ENCODE peak calls at places on chromosomes 13 and 19, in nine cellular contexts. O is mesendoderm, N is DND-41, Q is mammary epithelial cell, U is GM23248, K is neuronal stem cell, S is hepatocyte, I is IMR-90, P is neural progenitor cell. R is an unnamed sample. For H3K4me1, the result is how much of the 10 kb centered on the place peaks cover.

GRCh38 chr13:30857018-30857417 is 49.1 kb upstream of the MEDAG start:
- DNase-seq in S (no peak), P (no peak), K (no peak), N (no peak), Q (no peak), I (no peak), U (no peak), O (no peak), R (no peak)

GRCh38 chr19:38839816-38840582 is 8.4 kb upstream of the ECH1 start:
- DNase-seq in P (no peak), I (peak), N (no peak), S (no peak), Q (peak), U (peak), O (no peak), K (no peak), R (no peak)

GRCh38 chr13:51122868-51123267 is 11.8 kb upstream of the C13orf42 start:
- DNase-seq in Q (no peak), P (no peak), I (no peak), U (no peak), K (no peak), O (peak), N (peak), S (peak), R (peak)

GRCh38 chr13:59774511-59774911 is 389.2 kb downstream of the DIAPH3 start:
- DNase-seq in K (peak), O (peak), U (peak), P (peak), Q (peak), N (no peak), I (peak), S (peak), R (peak)

GRCh38 chr19:4415352-4415751 is 12.9 kb downstream of the CHAF1A start:
- DNase-seq in U (peak), P (peak), S (no peak), K (no peak), O (peak), I (no peak), Q (no peak), N (no peak), R (no peak)

GRCh38 chr19:46745521-46746280 is at the start of gene FKRP:
- DNase-seq in P (peak), O (no peak), K (no peak), N (peak), Q (no peak), U (peak), I (no peak), S (peak), R (no peak)

GRCh38 chr19:40416918-40417713 is 3.9 kb upstream of the PRX start:
- DNase-seq in I (peak), P (no peak), N (no peak), S (no peak), K (no peak), Q (peak), O (no peak), U (peak), R (no peak)

GRCh38 chr13:45219938-45220375 is 19.1 kb upstream of the KCTD4 start:
- DNase-seq in O (peak), N (no peak), S (no peak), U (peak), P (no peak), Q (peak), K (no peak), I (peak), R (peak)

GRCh38 chr19:48364564-48365363 is 597 bp downstream of the SYNGR4 start:
- DNase-seq in U (no peak), P (no peak), Q (no peak), S (no peak), I (no peak), N (no peak), O (no peak), K (no peak), R (no peak)

GRCh38 chr19:43148233-43148632 is 38.1 kb downstream of the PSG5 start:
- DNase-seq in P (no peak), U (peak), I (peak), K (no peak), S (no peak), Q (peak), O (no peak), N (no peak), R (peak)

GRCh38 chr13:60397693-60398437 is 845 bp downstream of the TDRD3 start:
- DNase-seq in I (peak), U (peak), O (peak), Q (peak), N (peak), S (peak), K (peak), P (peak), R (peak)

GRCh38 chr13:36819064-36819810 is at the start of gene RFXAP:
- DNase-seq in K (peak), O (peak), I (peak), N (peak), P (peak), S (peak), Q (peak), U (peak), R (peak)

GRCh38 chr19:23525265-23525862 is 130.1 kb upstream of the ZNF91 start:
- DNase-seq in U (no peak), Q (no peak), K (no peak), O (no peak), I (no peak), N (no peak), S (peak), P (no peak), R (no peak)

GRCh38 chr13:35722438-35723060 is 246.1 kb upstream of the MAB21L1 start:
- DNase-seq in O (no peak), N (no peak), U (no peak), K (no peak), I (peak), P (no peak), S (no peak), Q (no peak), R (no peak)

GRCh38 chr13:24225930-24226329 is 65.4 kb downstream of the SPATA13 start:
- DNase-seq in K (no peak), I (no peak), P (no peak), N (no peak), Q (no peak), O (peak), S (no peak), U (no peak), R (no peak)

GRCh38 chr13:51801631-51802099 is 2.3 kb downstream of the DHRS12 start:
- DNase-seq in K (peak), N (no peak), U (peak), S (no peak), I (no peak), O (peak), Q (peak), P (peak), R (no peak)

GRCh38 chr19:10720607-10721125 is 2.8 kb downstream of the DNM2 start:
- DNase-seq in I (no peak), N (no peak), K (no peak), P (no peak), U (no peak), O (no peak), S (no peak), Q (no peak), R (no peak)
- H3K4me1 ChIP-seq in I (under half), N (under half), K (under half), P (under half), U (under half), O (under half), S (under half), Q (under half), R (under half)

DNA sequence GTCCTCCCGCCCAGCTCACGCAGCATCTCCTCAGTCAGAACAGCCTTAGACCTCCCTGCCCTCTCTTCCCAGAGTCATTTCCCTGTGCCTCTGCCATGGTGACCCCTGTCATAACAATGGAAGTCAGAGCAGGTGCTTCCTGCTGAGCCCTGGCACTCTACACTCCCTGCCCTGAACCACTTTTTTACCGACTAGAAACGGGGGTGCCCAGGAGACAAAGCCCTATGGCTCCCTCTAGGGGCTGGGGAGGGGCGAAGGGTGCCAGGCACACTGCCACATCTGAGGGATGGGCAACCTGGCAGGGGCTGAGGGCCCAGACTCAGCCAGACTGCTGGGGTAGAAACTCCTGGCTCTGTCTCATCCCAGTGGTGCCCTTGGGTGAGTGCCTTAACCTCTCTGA is 16.4 kb downstream of the ZNF574 start:
- DNase-seq in Q (peak), I (no peak), K (no peak), P (no peak), O (peak), U (peak), N (peak), S (no peak), R (no peak)
- H3K4me2 ChIP-seq in Q (no peak), I (no peak), K (no peak), P (no peak), O (no peak), U (no peak), N (no peak), S (no peak), R (no peak)

GRCh38 chr13:73064991-73065390 is 6.2 kb downstream of the KLF5 start:
- DNase-seq in Q (no peak), O (peak), U (no peak), I (no peak), P (no peak), S (no peak), K (no peak), N (no peak), R (no peak)
- H3K4me1 ChIP-seq in Q (under half), O (under half), U (under half), I (under half), P (under half), S (under half), K (under half), N (under half), R (under half)

GRCh38 chr19:17336872-17337674 is at the start of gene GTPBP3:
- DNase-seq in I (peak), K (peak), S (peak), U (peak), N (peak), Q (peak), O (peak), P (peak), R (peak)

GRCh38 chr19:17333611-17334413 is 843 bp downstream of the ANO8 start:
- DNase-seq in I (peak), O (peak), P (peak), S (peak), U (peak), Q (peak), N (peak), K (no peak), R (peak)

GRCh38 chr19:17337675-17338439 is 504 bp downstream of the GTPBP3 start:
- DNase-seq in N (peak), K (no peak), P (peak), Q (peak), S (no peak), U (peak), O (no peak), I (no peak), R (no peak)

GRCh38 chr19:17334414-17335409 is at the start of gene ANO8:
- DNase-seq in U (peak), I (peak), S (peak), O (peak), Q (peak), K (peak), N (peak), P (peak), R (peak)

GRCh38 chr19:17335575-17335974 is 920 bp upstream of the ANO8 start:
- DNase-seq in P (no peak), O (no peak), N (no peak), U (no peak), Q (no peak), I (no peak), S (peak), K (no peak), R (no peak)
- H3K4me2 ChIP-seq in P (no peak), O (no peak), N (peak), U (no peak), Q (peak), I (no peak), S (peak), K (no peak), R (no peak)

R was measured in astrocyte.